ENCODE peak calls at places on chromosomes 5 and 9, in five cellular contexts. T, M, Q, B and X are unnamed samples.

GRCh38 chr5:26148569-26149107 is 889.7 kb downstream of the CDH9 start:
- DNase-seq in T (no peak), M (no peak), Q (no peak), B (no peak), X (no peak)

GRCh38 chr9:121840838-121841760 is 189.7 kb downstream of the DAB2IP start:
- DNase-seq in T (no peak), M (no peak), Q (no peak), B (no peak), X (no peak)

GRCh38 chr9:370081-370480 is 155.4 kb downstream of the DOCK8 start:
- DNase-seq in T (no peak), M (no peak), Q (no peak), B (no peak), X (no peak)

GRCh38 chr9:74838351-74838750 is 49.4 kb downstream of the TRPM6 start:
- DNase-seq in T (no peak), M (no peak), Q (peak), B (no peak), X (peak)

GRCh38 chr5:93378073-93378472 is 202.9 kb downstream of the NR2F1-AS1 start:
- DNase-seq in T (no peak), M (peak), Q (no peak), B (peak), X (peak)

GRCh38 chr5:141814064-141814982 is 63.9 kb downstream of the PCDH1 start:
- DNase-seq in T (peak), M (peak), Q (peak), B (no peak), X (peak)

GRCh38 chr9:115006660-115007059 is 76.3 kb upstream of the TNFSF8 start:
- DNase-seq in T (no peak), M (peak), Q (no peak), B (peak), X (peak)

GRCh38 chr5:82340799-82341198 is 62.6 kb upstream of the RPS23 start:
- DNase-seq in T (no peak), M (no peak), Q (no peak), B (no peak), X (no peak)

GRCh38 chr5:111997308-111998159 is 240.5 kb upstream of the NREP start:
- DNase-seq in T (no peak), M (peak), Q (no peak), B (peak), X (peak)

GRCh38 chr9:95981741-95982390 is 106.4 kb downstream of the ERCC6L2 start:
- DNase-seq in T (no peak), M (no peak), Q (no peak), B (no peak), X (no peak)

GRCh38 chr5:137273511-137273910 is 225.6 kb downstream of the SPOCK1 start:
- DNase-seq in T (no peak), M (peak), Q (no peak), B (no peak), X (peak)

GRCh38 chr5:124102491-124102890 is 590.5 kb downstream of the CSNK1G3 start:
- DNase-seq in T (no peak), M (peak), Q (no peak), B (peak), X (no peak)

GRCh38 chr5:160460377-160461049 is 38.9 kb downstream of the PTTG1 start:
- DNase-seq in T (no peak), M (peak), Q (no peak), B (no peak), X (peak)

GRCh38 chr5:154813736-154814135 is 36.7 kb downstream of the FAXDC2 start:
- DNase-seq in T (no peak), M (no peak), Q (no peak), B (no peak), X (no peak)

GRCh38 chr5:73213566-73213998 is 40.6 kb downstream of the TMEM174 start:
- DNase-seq in T (no peak), M (peak), Q (no peak), B (peak), X (peak)

GRCh38 chr9:136517012-136517743 is 28.7 kb downstream of the NOTCH1 start:
- DNase-seq in T (no peak), M (no peak), Q (no peak), B (no peak), X (no peak)

GRCh38 chr5:96968614-96969013 is 32.7 kb downstream of the LNPEP start:
- DNase-seq in T (no peak), M (peak), Q (no peak), B (no peak), X (no peak)

GRCh38 chr5:60843693-60844428 is at the start of gene ELOVL7:
- DNase-seq in T (peak), M (peak), Q (peak), B (no peak), X (peak)

GRCh38 chr5:5135957-5136676 is 4.0 kb upstream of the ADAMTS16 start:
- DNase-seq in T (no peak), M (peak), Q (no peak), B (no peak), X (peak)

GRCh38 chr5:157718529-157718928 is 12.7 kb upstream of the THG1L start:
- DNase-seq in T (peak), M (peak), Q (peak), B (peak), X (peak)

GRCh38 chr5:129460951-129461815 is 1.1 kb downstream of the ADAMTS19 start:
- DNase-seq in T (no peak), M (peak), Q (no peak), B (no peak), X (peak)

GRCh38 chr9:133957328-133957727 is 34.8 kb downstream of the VAV2 start:
- DNase-seq in T (no peak), M (no peak), Q (no peak), B (no peak), X (no peak)

GRCh38 chr9:75063556-75064305 is 24.2 kb downstream of the NMRK1 start:
- DNase-seq in T (no peak), M (peak), Q (no peak), B (no peak), X (peak)

GRCh38 chr5:141680751-141681201 is 1.3 kb downstream of the ARAP3 start:
- DNase-seq in T (no peak), M (peak), Q (no peak), B (no peak), X (no peak)

GRCh38 chr9:134811673-134812668 is 68.6 kb upstream of the FCN2 start:
- DNase-seq in T (no peak), M (peak), Q (no peak), B (peak), X (peak)

GRCh38 chr5:90590-91547 is 1.1 kb upstream of the PLEKHG4B start:
- DNase-seq in T (no peak), M (peak), Q (no peak), B (no peak), X (peak)

GRCh38 chr9:37381094-37381741 is 41.3 kb upstream of the GRHPR start:
- DNase-seq in T (no peak), M (no peak), Q (no peak), B (no peak), X (no peak)

GRCh38 chr9:83396813-83397212 is 141.4 kb downstream of the FRMD3 start:
- DNase-seq in T (no peak), M (no peak), Q (no peak), B (no peak), X (no peak)

GRCh38 chr9:98318834-98319478 is 63.5 kb upstream of the TBC1D2 start:
- DNase-seq in T (no peak), M (peak), Q (no peak), B (no peak), X (peak)

GRCh38 chr9:630817-631216 is 210.7 kb upstream of the DMRT1 start:
- DNase-seq in T (no peak), M (peak), Q (no peak), B (no peak), X (peak)